ENCODE peak calls at places on chromosomes 16 and 17, in eight cellular contexts. T, E, L, V, W, G, K and S are unnamed samples.

GRCh38 chr16:16830973-16831372 is 452.0 kb downstream of the NPIPA7 start:
- DNase-seq in L (no peak), T (no peak), V (no peak), K (no peak), E (no peak), G (no peak), W (no peak), S (no peak)

GRCh38 chr16:85046957-85047866 is 19.6 kb downstream of the KIAA0513 start:
- DNase-seq in K (no peak), W (no peak), L (no peak), V (no peak), E (no peak), G (no peak), T (peak; percentile 53), S (no peak)

GRCh38 chr16:9885457-9885856 is 296.8 kb downstream of the GRIN2A start:
- DNase-seq in V (peak; percentile 18), W (no peak), K (no peak), T (no peak), G (no peak), E (no peak), L (no peak), S (peak; percentile 3)

GRCh38 chr17:20059728-20060188 is 50.6 kb downstream of the SPECC1 start:
- DNase-seq in K (no peak), L (peak; percentile 56), G (no peak), V (no peak), E (peak; percentile 20), W (no peak), T (no peak), S (no peak)

GRCh38 chr16:89322381-89323119 is 105.0 kb downstream of the ZNF778 start:
- DNase-seq in W (no peak), K (peak; percentile 84), L (no peak), E (no peak), V (peak; percentile 61), T (peak; percentile 72), G (no peak), S (peak; percentile 46)

GRCh38 chr17:18191071-18191667 is 7.5 kb downstream of the ALKBH5 start:
- DNase-seq in V (no peak), G (no peak), W (no peak), E (no peak), L (no peak), K (no peak), T (peak; percentile 42), S (no peak)

GRCh38 chr17:78343099-78343432 is 16.8 kb downstream of the SOCS3 start:
- DNase-seq in E (no peak), V (no peak), G (no peak), K (peak; percentile 75), L (peak; percentile 88), W (peak; percentile 64), T (peak; percentile 72), S (no peak)

GRCh38 chr17:31092475-31093064 is 2.2 kb upstream of the NF1 start:
- DNase-seq in K (no peak), W (no peak), E (no peak), T (no peak), L (no peak), G (no peak), V (no peak), S (no peak)

GRCh38 chr16:8660841-8661301 is 13.5 kb upstream of the ABAT start:
- DNase-seq in K (peak; percentile 84), T (peak; percentile 70), W (peak; percentile 22), E (peak; percentile 55), L (peak; percentile 13), G (peak; percentile 9), V (peak; percentile 86), S (peak; percentile 77)

GRCh38 chr16:53631236-53631635 is 72.4 kb downstream of the RPGRIP1L start:
- DNase-seq in T (no peak), V (no peak), E (no peak), W (no peak), L (no peak), G (no peak), K (no peak), S (no peak)

GRCh38 chr16:1097156-1097555 is 1.1 kb upstream of the C1QTNF8 start:
- DNase-seq in K (no peak), W (no peak), E (no peak), T (no peak), L (no peak), G (no peak), V (no peak), S (no peak)

GRCh38 chr17:74052993-74053744 is 150.3 kb upstream of the RPL38 start:
- DNase-seq in K (peak; percentile 57), T (no peak), V (no peak), W (no peak), E (no peak), G (no peak), L (no peak), S (no peak)

GRCh38 chr17:29347831-29348281 is 42.3 kb upstream of the TAOK1 start:
- DNase-seq in E (no peak), T (no peak), W (no peak), K (no peak), L (peak; percentile 62), V (no peak), G (no peak), S (no peak)

GRCh38 chr17:56777859-56778258 is 55.9 kb downstream of the C17orf67 start:
- DNase-seq in K (no peak), L (peak; percentile 80), V (no peak), G (no peak), E (no peak), T (no peak), W (no peak), S (no peak)

GRCh38 chr16:80640316-80640715 is 99.5 kb downstream of the DYNLRB2 start:
- DNase-seq in L (no peak), T (no peak), V (no peak), W (no peak), G (no peak), E (no peak), K (no peak), S (no peak)

GRCh38 chr17:1726626-1727257 is 2.2 kb downstream of the WDR81 start:
- DNase-seq in K (no peak), L (no peak), W (no peak), E (no peak), T (no peak), G (no peak), V (no peak), S (no peak)

GRCh38 chr17:1727258-1727789 is 2.8 kb downstream of the WDR81 start:
- DNase-seq in T (no peak), V (no peak), L (no peak), W (no peak), E (no peak), K (no peak), G (no peak), S (no peak)

GRCh38 chr17:1725642-1726511 is 1.4 kb downstream of the WDR81 start:
- DNase-seq in W (no peak), G (no peak), L (no peak), K (no peak), T (no peak), E (no peak), V (no peak), S (no peak)

GRCh38 chr17:1724351-1724868 is at the start of gene WDR81:
- DNase-seq in L (peak; percentile 61), G (no peak), K (peak; percentile 94), W (peak; percentile 91), E (peak; percentile 97), V (peak; percentile 95), T (peak; percentile 90), S (peak; percentile 89)

DNA sequence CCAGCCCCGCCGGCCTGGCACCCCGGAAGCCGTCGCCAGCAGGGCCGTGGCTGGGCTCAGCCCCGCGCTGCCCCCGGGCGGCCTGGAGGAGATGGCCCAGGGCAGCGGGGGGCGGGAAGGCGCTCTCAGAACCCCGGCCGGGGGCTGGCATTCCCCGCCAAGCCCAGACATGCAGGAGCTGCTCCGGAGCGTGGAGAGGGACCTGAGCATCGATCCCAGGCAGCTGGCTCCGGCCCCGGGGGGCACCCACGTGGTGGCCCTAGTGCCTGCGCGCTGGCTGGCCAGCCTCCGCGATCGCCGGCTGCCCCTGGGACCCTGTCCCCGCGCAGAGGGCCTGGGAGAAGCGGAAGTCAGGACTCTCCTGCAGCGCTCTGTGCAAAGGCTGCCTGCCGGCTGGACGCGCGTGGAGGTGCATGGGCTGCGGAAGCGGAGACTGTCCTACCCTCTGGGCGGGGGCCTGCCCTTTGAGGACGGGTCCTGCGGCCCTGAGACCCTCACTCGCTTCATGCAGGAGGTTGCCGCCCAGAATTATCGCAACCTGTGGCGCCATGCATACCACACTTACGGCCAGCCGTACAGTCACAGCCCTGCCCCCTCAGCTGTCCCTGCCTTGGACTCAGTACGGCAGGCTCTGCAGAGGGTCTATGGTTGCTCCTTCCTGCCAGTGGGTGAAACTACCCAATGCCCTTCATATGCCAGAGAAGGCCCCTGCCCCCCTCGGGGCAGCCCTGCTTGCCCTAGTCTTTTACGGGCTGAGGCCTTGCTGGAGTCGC is 551 bp downstream of the WDR81 start:
- DNase-seq in G (no peak), T (no peak), E (no peak), L (no peak), W (no peak), V (peak; percentile 64), K (no peak), S (peak; percentile 57)
- TF ChIP-seq CTCF in G (no peak), T (no peak), E (no peak), L (peak; percentile 34), W (no peak), V (no peak), K (no peak), S (no peak)

GRCh38 chr17:33519692-33520091 is 226.6 kb upstream of the ASIC2 start:
- DNase-seq in W (no peak), E (no peak), K (no peak), T (no peak), V (no peak), G (no peak), L (no peak), S (no peak)

GRCh38 chr17:33520404-33521032 is 227.4 kb upstream of the ASIC2 start:
- DNase-seq in W (no peak), G (no peak), V (peak; percentile 74), K (peak; percentile 85), T (no peak), L (no peak), E (peak; percentile 63), S (peak; percentile 88)

GRCh38 chr17:33523577-33523981 is 230.5 kb upstream of the ASIC2 start:
- DNase-seq in L (no peak), G (no peak), V (no peak), W (peak; percentile 79), K (no peak), T (no peak), E (peak; percentile 14), S (no peak)

GRCh38 chr17:33521784-33522183 is 228.7 kb upstream of the ASIC2 start:
- DNase-seq in T (no peak), G (no peak), W (no peak), V (peak; percentile 66), E (no peak), L (no peak), K (peak; percentile 80), S (peak; percentile 46)

GRCh38 chr17:33522623-33523022 is 229.5 kb upstream of the ASIC2 start:
- DNase-seq in L (no peak), V (peak; percentile 47), T (no peak), K (peak; percentile 71), G (no peak), W (no peak), E (no peak), S (no peak)
- TF ChIP-seq CTCF in L (no peak), V (peak; percentile 52), T (no peak), K (peak; percentile 67), G (no peak), W (no peak), E (no peak), S (peak; percentile 6)

GRCh38 chr16:82755570-82756282 is 129.0 kb downstream of the CDH13 start:
- DNase-seq in W (no peak), V (peak; percentile 6), L (no peak), K (no peak), T (no peak), G (no peak), E (no peak), S (no peak)
- TF ChIP-seq CTCF in W (no peak), V (peak; percentile 47), L (peak; percentile 60), K (peak; percentile 69), T (no peak), G (no peak), E (no peak), S (peak; percentile 39)

GRCh38 chr17:59786536-59787319 is 79.3 kb downstream of the VMP1 start:
- DNase-seq in L (peak; percentile 99), E (peak; percentile 69), G (peak; percentile 100), T (peak; percentile 85), K (peak; percentile 62), W (peak; percentile 84), V (peak; percentile 15), S (no peak)
- TF ChIP-seq CTCF in L (no peak), E (no peak), G (no peak), T (no peak), K (no peak), W (no peak), V (no peak), S (no peak)